ENCODE peak calls at places on chromosome 15, in six cellular contexts. T is BJ, Q is foreskin keratinocyte, N is PC-9, X is Calu3, V is natural killer cell. R is an unnamed sample.

GRCh38 chr15:70328137-70329115 is 230.7 kb upstream of the TLE3 start:
- DNase-seq in T (peak), Q (no peak), N (no peak), X (no peak), V (no peak), R (no peak)

GRCh38 chr15:33096134-33096533 is 98.4 kb downstream of the FMN1 start:
- DNase-seq in T (no peak), Q (no peak), N (no peak), X (no peak), V (no peak), R (no peak)

GRCh38 chr15:78951841-78952238 is 7.0 kb upstream of the CTSH start:
- DNase-seq in T (no peak), Q (peak), N (peak), X (peak), V (no peak), R (no peak)

GRCh38 chr15:53910236-53910849 is 67.9 kb upstream of the UNC13C start:
- DNase-seq in T (no peak), Q (peak), N (peak), X (peak), V (no peak), R (no peak)

GRCh38 chr15:61871926-61872522 is 188.2 kb downstream of the VPS13C start:
- DNase-seq in T (no peak), Q (no peak), N (no peak), X (no peak), V (no peak), R (no peak)

GRCh38 chr15:23416349-23417276 is 30.4 kb downstream of the GOLGA6L2 start:
- DNase-seq in T (no peak), Q (no peak), N (no peak), X (no peak), V (no peak), R (no peak)

GRCh38 chr15:40108061-40108854 is 421 bp downstream of the BMF start:
- DNase-seq in T (no peak), Q (no peak), N (no peak), X (peak), V (no peak), R (no peak)

GRCh38 chr15:88454231-88454630 is 13.0 kb downstream of the MRPL46 start:
- DNase-seq in T (no peak), Q (no peak), N (no peak), X (no peak), V (no peak), R (no peak)

DNA sequence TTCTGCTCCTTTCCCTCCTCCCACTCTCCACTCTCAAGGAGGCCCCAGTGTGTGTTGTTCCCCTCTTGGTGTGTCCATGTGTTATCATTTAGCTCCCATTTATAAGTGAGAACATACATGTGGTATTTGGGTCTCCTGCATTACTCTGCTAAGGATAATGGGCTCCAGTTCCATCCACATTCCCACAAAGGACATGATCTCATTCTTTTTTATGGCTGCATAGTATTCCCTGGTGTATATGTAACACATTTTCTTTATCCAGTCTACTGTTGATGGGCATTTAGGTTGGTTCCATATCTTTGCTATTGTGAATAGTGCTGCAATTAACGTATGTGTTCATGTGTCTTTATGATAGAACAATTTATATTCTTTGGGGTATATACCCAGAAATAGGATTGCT is 144.0 kb upstream of the MEF2A start:
- DNase-seq in T (no peak), Q (no peak), N (no peak), X (no peak), V (no peak), R (no peak)
- TF ChIP-seq CTCF in T (no peak), Q (no peak), N (no peak), X (no peak), V (no peak), R (no peak)

DNA sequence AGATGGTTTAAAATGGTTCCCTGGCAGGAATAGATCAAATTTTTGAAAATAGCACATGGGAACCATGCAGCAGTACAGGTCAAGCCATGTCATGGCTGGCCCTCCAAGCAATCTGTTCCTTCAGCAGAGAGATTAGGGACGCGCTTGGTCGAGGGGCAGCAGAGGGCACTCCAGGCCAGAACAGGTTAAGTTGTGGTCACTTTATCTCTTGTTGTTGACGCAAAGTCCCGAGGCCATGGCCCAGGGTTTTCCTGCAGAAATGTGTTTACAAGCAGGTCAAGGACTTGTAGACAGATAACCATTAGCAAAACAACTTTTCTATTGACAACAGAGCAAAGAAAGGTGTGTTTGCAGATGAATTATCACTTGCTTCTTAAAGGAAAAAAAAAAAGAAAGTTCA is 570.0 kb upstream of the NR2F2 start:
- DNase-seq in T (no peak), Q (no peak), N (peak), X (peak), V (peak), R (no peak)
- TF ChIP-seq CTCF in T (no peak), Q (peak), N (no peak), X (no peak), V (peak), R (peak)

GRCh38 chr15:66838671-66839239 is 136.7 kb downstream of the SMAD6 start:
- DNase-seq in T (no peak), Q (no peak), N (no peak), X (no peak), V (no peak), R (no peak)
- TF ChIP-seq CTCF in T (peak), Q (peak), N (peak), X (peak), V (peak), R (peak)

DNA sequence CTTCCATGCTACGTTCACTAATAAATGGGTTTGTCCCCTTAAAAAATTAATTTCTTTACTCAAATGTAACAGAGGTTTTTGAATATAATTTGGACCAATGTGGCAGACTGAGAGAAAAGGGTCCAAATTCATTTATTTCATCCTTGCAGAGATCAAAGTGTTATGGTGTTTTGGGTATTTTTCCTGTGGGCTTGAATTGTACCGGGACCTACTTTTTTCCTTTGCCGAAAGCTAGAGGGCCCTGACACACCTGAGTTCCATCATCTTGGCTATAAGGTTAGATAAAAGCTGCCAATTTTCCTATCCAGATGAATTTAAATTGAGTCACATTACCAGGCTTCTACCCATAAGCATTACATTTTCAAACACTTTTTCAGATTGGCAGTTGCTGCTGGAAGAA is 893 bp downstream of the CCNB2 start:
- DNase-seq in T (no peak), Q (no peak), N (no peak), X (no peak), V (no peak), R (no peak)
- TF ChIP-seq CTCF in T (peak), Q (peak), N (no peak), X (no peak), V (no peak), R (no peak)

DNA sequence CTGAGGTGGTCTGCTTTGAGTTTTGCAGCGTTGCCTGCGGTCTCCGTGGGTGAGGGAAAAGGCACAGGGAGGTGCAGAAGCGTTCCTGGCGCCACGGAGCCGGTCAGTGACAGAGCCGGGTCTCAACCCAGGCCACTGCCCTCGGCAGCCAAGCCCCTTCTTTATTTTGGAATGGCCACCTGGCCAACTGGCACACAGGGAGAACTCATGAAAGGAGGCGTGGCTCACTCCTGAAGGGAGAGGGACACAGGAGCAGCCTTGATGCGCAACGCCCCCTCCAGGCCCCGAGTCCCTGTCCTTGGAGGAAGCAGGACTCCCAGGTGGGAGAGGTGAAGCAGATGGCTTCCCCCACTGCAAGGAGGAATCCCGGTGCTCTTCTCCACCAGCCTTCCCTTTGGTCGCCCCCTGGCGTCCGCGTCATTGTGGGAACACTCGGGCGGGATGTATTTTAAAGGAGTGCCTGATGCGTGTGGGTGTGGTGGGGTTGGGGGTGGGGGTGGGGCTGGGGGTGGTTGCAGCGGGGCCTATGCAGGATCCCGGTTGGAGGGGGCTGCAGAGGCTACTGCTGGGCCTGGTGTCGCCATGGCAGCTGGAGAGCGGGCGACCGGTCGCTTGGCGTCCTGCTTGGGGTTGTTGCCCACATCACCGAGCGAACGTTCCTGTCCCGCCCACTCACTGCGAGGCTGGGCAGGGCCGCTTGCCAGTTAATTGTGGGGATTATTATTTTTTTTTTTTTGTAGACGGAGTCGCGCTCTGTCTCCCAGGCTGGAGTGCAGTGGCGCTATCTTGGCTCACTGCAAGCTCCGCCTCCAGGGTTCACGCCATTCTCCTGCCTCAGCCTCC is 32.6 kb downstream of the APBA2 start:
- DNase-seq in T (no peak), Q (no peak), N (no peak), X (no peak), V (no peak), R (no peak)
- TF ChIP-seq CTCF in T (no peak), Q (peak), N (no peak), X (no peak), V (no peak), R (peak)

GRCh38 chr15:101017041-101017754 is 98.0 kb downstream of the LRRK1 start:
- DNase-seq in T (no peak), Q (no peak), N (no peak), X (peak), V (no peak), R (peak)
- TF ChIP-seq CTCF in T (peak), Q (peak), N (no peak), X (no peak), V (no peak), R (peak)